ENCODE peak calls at places on chromosomes 5 and 9, in nine cellular contexts. V, S, G, I, L, T, C, B and Q are unnamed samples.

GRCh38 chr9:34929506-34930102 is 28.5 kb upstream of the PHF24 start:
- DNase-seq in G (peak; percentile 14), I (no peak), B (peak; percentile 46), S (no peak), C (no peak), T (peak; percentile 36), V (peak; percentile 26), L (peak; percentile 49), Q (peak; percentile 25)

GRCh38 chr5:36444582-36444999 is 142.9 kb upstream of the RANBP3L start:
- DNase-seq in B (no peak), L (no peak), C (no peak), G (peak; percentile 68), I (no peak), V (peak; percentile 25), S (no peak), T (no peak), Q (peak; percentile 21)

GRCh38 chr9:4116091-4116581 is 183.7 kb downstream of the GLIS3 start:
- DNase-seq in L (no peak), B (peak; percentile 51), T (no peak), I (no peak), S (no peak), G (peak; percentile 53), V (peak; percentile 43), C (no peak), Q (peak; percentile 57)

GRCh38 chr9:108296056-108296455 is 559.7 kb downstream of the ACTL7B start:
- DNase-seq in S (peak; percentile 15), C (no peak), V (peak; percentile 48), T (no peak), G (peak; percentile 77), I (no peak), B (peak; percentile 53), L (no peak), Q (no peak)

GRCh38 chr5:57002959-57003485 is 51.1 kb upstream of the MIER3 start:
- DNase-seq in I (no peak), T (peak; percentile 10), G (no peak), B (no peak), C (no peak), S (no peak), L (peak; percentile 6), V (peak; percentile 2), Q (no peak)

GRCh38 chr5:116881921-116882531 is 307.4 kb upstream of the SEMA6A start:
- DNase-seq in L (no peak), V (no peak), T (no peak), C (no peak), B (no peak), S (no peak), G (no peak), I (no peak), Q (no peak)

GRCh38 chr9:93582550-93582949 is 6.2 kb downstream of the PHF2 start:
- DNase-seq in B (no peak), I (no peak), S (no peak), V (no peak), G (no peak), L (no peak), C (no peak), T (no peak), Q (no peak)

GRCh38 chr5:179606910-179607448 is 16.5 kb downstream of the HNRNPH1 start:
- DNase-seq in V (no peak), B (no peak), I (peak; percentile 49), C (no peak), G (no peak), L (no peak), S (no peak), T (no peak), Q (no peak)

GRCh38 chr9:109639666-109640231 is 140.2 kb upstream of the PALM2AKAP2 start:
- DNase-seq in G (no peak), L (no peak), C (no peak), V (no peak), S (no peak), I (no peak), B (no peak), T (no peak), Q (no peak)

GRCh38 chr9:118395415-118395814 is 691.2 kb downstream of the TLR4 start:
- DNase-seq in B (no peak), S (no peak), C (no peak), T (no peak), G (peak; percentile 47), I (no peak), L (no peak), V (no peak), Q (no peak)

GRCh38 chr9:120856700-120857099 is 14.0 kb upstream of the PSMD5 start:
- DNase-seq in C (no peak), S (no peak), B (no peak), G (no peak), T (no peak), V (no peak), L (no peak), I (peak; percentile 74), Q (no peak)

GRCh38 chr5:79702606-79703380 is 13.2 kb downstream of the CMYA5 start:
- DNase-seq in T (no peak), G (no peak), V (peak; percentile 60), B (peak; percentile 25), S (no peak), C (no peak), L (peak; percentile 29), I (no peak), Q (peak; percentile 48)

GRCh38 chr5:176664479-176664878 is 17.2 kb downstream of the TSPAN17 start:
- DNase-seq in T (no peak), C (no peak), L (no peak), I (no peak), B (no peak), S (no peak), V (no peak), G (no peak), Q (no peak)

GRCh38 chr9:79639354-79639753 is 67.6 kb downstream of the TLE4 start:
- DNase-seq in I (no peak), T (no peak), S (no peak), V (no peak), L (no peak), B (no peak), C (no peak), G (peak; percentile 53), Q (peak; percentile 25)

GRCh38 chr5:115096034-115096769 is 73.5 kb downstream of the TRIM36 start:
- DNase-seq in B (no peak), I (no peak), V (no peak), G (peak; percentile 17), S (no peak), L (no peak), T (no peak), C (no peak), Q (peak; percentile 5)

GRCh38 chr5:96157841-96158291 is 196.2 kb upstream of the ELL2 start:
- DNase-seq in S (no peak), G (peak; percentile 24), I (no peak), V (no peak), C (no peak), B (no peak), L (no peak), T (peak; percentile 40), Q (no peak)

GRCh38 chr9:93630806-93631411 is 54.5 kb downstream of the PHF2 start:
- DNase-seq in V (no peak), C (no peak), B (no peak), L (no peak), G (no peak), T (no peak), I (no peak), S (no peak), Q (no peak)

GRCh38 chr5:127492854-127493738 is 24.3 kb upstream of the PRRC1 start:
- DNase-seq in G (peak; percentile 45), T (peak; percentile 52), C (no peak), B (peak; percentile 63), I (no peak), L (peak; percentile 59), S (no peak), V (peak; percentile 61), Q (peak; percentile 75)

GRCh38 chr5:97142521-97143254 is at the start of gene LIX1:
- DNase-seq in V (peak; percentile 51), I (no peak), S (no peak), B (peak; percentile 72), L (peak; percentile 81), C (no peak), T (peak; percentile 39), G (peak; percentile 38), Q (peak; percentile 56)

GRCh38 chr9:101848485-101848919 is 110.1 kb upstream of the GRIN3A start:
- DNase-seq in S (no peak), L (peak; percentile 41), B (peak; percentile 10), T (no peak), V (no peak), G (peak; percentile 28), I (no peak), C (no peak), Q (no peak)

GRCh38 chr9:16136961-16137360 is 584.1 kb downstream of the CCDC171 start:
- DNase-seq in B (peak; percentile 98), V (peak; percentile 74), T (peak; percentile 50), I (no peak), G (peak; percentile 97), L (no peak), C (no peak), S (no peak), Q (peak; percentile 90)

GRCh38 chr9:4137755-4138154 is 162.1 kb downstream of the GLIS3 start:
- DNase-seq in G (peak; percentile 80), C (no peak), T (peak; percentile 77), B (peak; percentile 70), L (no peak), V (peak; percentile 41), I (no peak), S (no peak), Q (peak; percentile 92)

GRCh38 chr5:154071799-154072781 is 33.3 kb downstream of the MFAP3 start:
- DNase-seq in C (peak; percentile 73), I (peak; percentile 89), L (peak; percentile 86), S (peak; percentile 33), V (peak; percentile 81), B (peak; percentile 84), T (peak; percentile 64), G (peak; percentile 50), Q (peak; percentile 79)
- TF ChIP-seq CTCF in C (peak; percentile 84), I (peak; percentile 71), L (peak; percentile 97), S (peak; percentile 97), V (peak; percentile 89), B (peak; percentile 95), T (peak; percentile 97), G (peak; percentile 96), Q (peak; percentile 87)

GRCh38 chr9:113502427-113503008 is 39.0 kb downstream of the RGS3 start:
- DNase-seq in S (no peak), V (no peak), L (no peak), G (no peak), B (no peak), I (no peak), T (no peak), C (no peak), Q (no peak)
- H3K4me3 ChIP-seq in S (no peak overlapping the region), V (peak overlapping the region; percentile 17), L (no peak overlapping the region), G (no peak overlapping the region), B (no peak overlapping the region), I (peak overlapping the region; percentile 1), T (no peak overlapping the region), C (no peak overlapping the region), Q (no peak overlapping the region)

DNA sequence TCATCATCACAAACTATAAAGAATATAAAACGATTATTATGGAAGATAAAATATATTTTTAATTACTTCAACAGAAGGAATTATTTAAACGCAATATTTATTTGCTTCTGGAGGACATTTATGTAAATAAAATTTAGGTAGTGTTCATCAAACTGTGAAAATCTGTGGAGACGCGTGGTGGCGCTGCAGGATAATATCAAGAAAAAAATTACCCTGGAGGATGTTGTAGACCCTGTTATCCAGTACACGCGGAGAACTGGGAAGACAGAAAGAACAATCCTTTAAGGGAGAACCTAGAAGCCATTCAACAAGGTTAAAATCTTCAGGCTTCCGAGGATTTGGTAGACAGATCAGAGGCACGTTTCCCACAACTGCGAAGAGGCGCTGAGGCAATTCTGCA is at the start of gene PCDHB12:
- DNase-seq in B (peak; percentile 1), T (peak; percentile 9), G (no peak), C (no peak), L (no peak), I (no peak), S (no peak), V (peak; percentile 7), Q (peak; percentile 5)
- TF ChIP-seq CTCF in B (no peak), T (peak; percentile 11), G (no peak), C (no peak), L (no peak), I (no peak), S (no peak), V (no peak), Q (no peak)

GRCh38 chr9:97857603-97858392 is 4.8 kb downstream of the FOXE1 start:
- DNase-seq in V (no peak), C (no peak), L (no peak), T (no peak), S (no peak), I (no peak), B (no peak), G (no peak), Q (no peak)
- H3K4me3 ChIP-seq in V (no peak overlapping the region), C (no peak overlapping the region), L (no peak overlapping the region), T (no peak overlapping the region), S (no peak overlapping the region), I (no peak overlapping the region), B (no peak overlapping the region), G (no peak overlapping the region), Q (no peak overlapping the region)